ENCODE peak calls at places on chromosomes 5 and 9, in five cellular contexts. R is neural progenitor cell, O is IMR-90, T is HCT116, P is mammary epithelial cell. N is an unnamed sample.

GRCh38 chr5:78699565-78700143 is 51.1 kb upstream of the LHFPL2 start:
- DNase-seq in T (peak), R (no peak), O (peak), P (peak), N (peak)

GRCh38 chr5:34930527-34930844 is 1.1 kb downstream of the DNAJC21 start:
- DNase-seq in T (no peak), R (no peak), O (peak), P (peak), N (no peak)

GRCh38 chr5:153267506-153267905 is 223.0 kb upstream of the GRIA1 start:
- DNase-seq in O (no peak), T (no peak), R (no peak), P (peak), N (peak)

GRCh38 chr9:18890372-18890771 is 142.6 kb downstream of the SAXO1 start:
- DNase-seq in P (peak), O (peak), T (no peak), R (no peak), N (no peak)

GRCh38 chr5:170296935-170297588 is 515 bp downstream of the LCP2 start:
- DNase-seq in P (no peak), R (no peak), T (no peak), O (no peak), N (no peak)

GRCh38 chr9:98900725-98901124 is 43.0 kb upstream of the COL15A1 start:
- DNase-seq in P (no peak), T (no peak), R (no peak), O (no peak), N (no peak)

GRCh38 chr5:80967500-80968181 is 7.5 kb downstream of the RASGRF2 start:
- DNase-seq in O (peak), R (no peak), P (peak), T (no peak), N (peak)

GRCh38 chr9:21590058-21590996 is 108.2 kb upstream of the IFNE start:
- DNase-seq in R (no peak), P (peak), T (no peak), O (peak), N (no peak)

GRCh38 chr9:1604942-1605560 is 410.1 kb upstream of the SMARCA2 start:
- DNase-seq in T (no peak), P (peak), R (no peak), O (no peak), N (no peak)

GRCh38 chr5:17400724-17401508 is 97.1 kb upstream of the TAF11L2 start:
- DNase-seq in R (peak), P (no peak), O (no peak), T (no peak), N (no peak)

GRCh38 chr5:124530916-124531315 is 215.5 kb downstream of the ZNF608 start:
- DNase-seq in R (no peak), P (no peak), O (no peak), T (no peak), N (no peak)

GRCh38 chr5:144485540-144485939 is 314.9 kb downstream of the KCTD16 start:
- DNase-seq in P (no peak), O (no peak), T (no peak), R (no peak), N (no peak)

GRCh38 chr5:61479850-61480614 is 148.0 kb downstream of the ZSWIM6 start:
- DNase-seq in T (no peak), O (no peak), R (no peak), P (no peak), N (no peak)

GRCh38 chr9:130908129-130908877 is 11.7 kb upstream of the QRFP start:
- DNase-seq in R (no peak), P (peak), O (no peak), T (no peak), N (no peak)

GRCh38 chr9:98743818-98744611 is 35.3 kb upstream of the GABBR2 start:
- DNase-seq in R (no peak), P (no peak), O (no peak), T (no peak), N (no peak)

GRCh38 chr9:34443976-34444375 is 14.4 kb downstream of the FAM219A start:
- DNase-seq in P (no peak), R (no peak), O (no peak), T (no peak), N (no peak)

GRCh38 chr5:16411741-16412455 is 53.7 kb downstream of the ZNF622 start:
- DNase-seq in P (peak), O (peak), R (no peak), T (no peak), N (peak)

GRCh38 chr5:61286446-61287132 is 45.5 kb upstream of the ZSWIM6 start:
- DNase-seq in P (no peak), R (no peak), T (no peak), O (peak), N (no peak)

GRCh38 chr9:2016411-2017208 is 1.5 kb downstream of the SMARCA2 start:
- DNase-seq in T (no peak), R (peak), P (peak), O (peak), N (no peak)

GRCh38 chr9:126307306-126308061 is 19.1 kb upstream of the MVB12B start:
- DNase-seq in O (no peak), R (no peak), T (no peak), P (no peak), N (no peak)

GRCh38 chr5:10513501-10514442 is 50.1 kb upstream of the ANKRD33B start:
- DNase-seq in R (peak), P (no peak), O (peak), T (no peak), N (no peak)
- H3K27ac ChIP-seq in R (no peak), P (no peak), O (peak), T (no peak), N (no peak)

GRCh38 chr5:95861858-95862561 is 39.5 kb upstream of the GLRX start:
- DNase-seq in R (no peak), O (peak), T (no peak), P (peak), N (no peak)
- H3K9ac ChIP-seq in R (no peak), O (peak), T (no peak), P (no peak), N (no peak)

DNA sequence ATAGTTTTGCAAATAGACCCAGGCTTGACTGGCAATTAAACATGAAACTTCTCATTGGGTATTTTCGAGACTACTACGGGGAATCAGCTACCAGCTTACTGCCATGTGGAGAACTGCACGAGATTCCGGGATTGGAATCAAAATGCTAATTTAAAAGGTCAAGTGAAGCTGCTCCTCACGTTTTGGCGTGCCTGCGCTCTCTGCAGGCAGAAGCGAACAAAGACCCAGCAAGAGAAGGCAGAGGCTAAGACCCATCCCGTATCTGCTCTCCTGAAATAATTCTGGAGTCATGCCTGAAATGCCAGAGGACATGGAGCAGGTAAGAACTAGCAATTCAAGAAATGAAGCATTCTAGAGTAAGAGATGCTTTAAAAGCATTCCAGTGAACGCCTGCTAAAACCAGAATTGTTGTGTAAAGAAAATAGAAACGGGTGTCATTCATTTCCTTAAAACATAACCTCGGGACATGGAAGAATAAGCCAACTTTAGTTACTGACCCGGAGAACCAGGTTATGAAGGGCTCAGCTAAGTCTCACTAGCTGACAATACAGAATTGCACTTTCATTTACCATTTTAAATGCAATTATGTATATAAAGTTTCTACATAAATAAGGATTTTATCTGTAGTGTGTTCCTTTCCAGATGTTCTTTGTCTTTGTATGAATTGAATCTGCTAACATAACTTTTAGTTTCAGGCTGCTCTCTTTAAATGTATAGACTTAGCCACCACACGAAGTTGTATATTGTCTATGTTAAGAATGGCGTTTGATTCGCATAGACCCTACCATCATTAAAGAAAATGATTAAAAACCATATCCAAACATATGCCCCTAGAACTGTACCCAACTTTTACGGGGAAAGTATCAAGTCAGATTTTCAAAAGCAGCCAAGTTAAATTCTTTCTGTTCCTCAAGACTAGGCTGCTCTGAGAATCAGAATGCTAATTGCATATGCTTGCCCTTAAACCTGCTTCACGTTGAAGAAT is 2.0 kb upstream of the MAT2B start:
- DNase-seq in O (peak), R (peak), P (peak), T (peak), N (peak)
- TF ChIP-seq CTCF in O (peak), R (peak), P (peak), T (no peak), N (peak)

GRCh38 chr9:107286057-107286456 is 3.0 kb downstream of the RAD23B start:
- DNase-seq in O (peak), T (no peak), R (no peak), P (peak), N (no peak)

GRCh38 chr9:107284636-107285035 is 1.6 kb downstream of the RAD23B start:
- DNase-seq in T (no peak), O (no peak), R (no peak), P (no peak), N (no peak)

GRCh38 chr9:107283621-107284616 is 840 bp downstream of the RAD23B start:
- DNase-seq in T (peak), R (peak), P (peak), O (peak), N (no peak)

GRCh38 chr9:107282759-107283620 is at the start of gene RAD23B:
- DNase-seq in P (peak), O (peak), T (peak), R (peak), N (peak)

GRCh38 chr9:107285292-107285691 is 2.2 kb downstream of the RAD23B start:
- DNase-seq in P (no peak), T (no peak), O (no peak), R (no peak), N (no peak)
- H3K27ac ChIP-seq in P (peak), T (peak), O (no peak), R (no peak), N (peak)

GRCh38 chr9:114612272-114612923 is 1.3 kb downstream of the TMEM268 start:
- DNase-seq in T (no peak), R (no peak), P (no peak), O (no peak), N (no peak)
- H3K9ac ChIP-seq in T (peak), R (no peak), P (no peak), O (peak), N (peak)

GRCh38 chr5:19709403-19709802 is 278.6 kb downstream of the CDH18 start:
- DNase-seq in R (no peak), T (no peak), P (no peak), O (no peak), N (no peak)
- TF ChIP-seq CTCF in R (no peak), T (no peak), P (no peak), O (no peak), N (no peak)

GRCh38 chr9:14238044-14238443 is 75.9 kb downstream of the NFIB start:
- DNase-seq in P (peak), O (peak), T (no peak), R (no peak), N (no peak)
- H3K27ac ChIP-seq in P (peak), O (no peak), T (peak), R (no peak), N (peak)

GRCh38 chr5:180207593-180207992 is 1.4 kb downstream of the RASGEF1C start:
- DNase-seq in O (no peak), P (no peak), R (peak), T (no peak), N (no peak)

GRCh38 chr5:180210961-180211760 is 2.1 kb upstream of the RASGEF1C start:
- DNase-seq in T (no peak), R (no peak), O (no peak), P (no peak), N (no peak)

GRCh38 chr5:180208435-180209081 is 453 bp downstream of the RASGEF1C start:
- DNase-seq in O (no peak), P (no peak), T (no peak), R (peak), N (no peak)

GRCh38 chr5:180208038-180208434 is 975 bp downstream of the RASGEF1C start:
- DNase-seq in P (no peak), O (no peak), R (peak), T (no peak), N (no peak)

GRCh38 chr5:180209137-180209581 is at the start of gene RASGEF1C:
- DNase-seq in P (peak), O (peak), T (peak), R (peak), N (no peak)
- H3K9ac ChIP-seq in P (no peak), O (no peak), T (peak), R (no peak), N (no peak)